ENCODE peak calls at places on chromosomes 4 and X, in seven cellular contexts. J is stimulated activated CD8-positive, alpha-beta memory T cell treated with anti-CD3 and anti-CD28 coated beads, Interleukin-7, amount 100 ng/mL, for 24 hours; Q is cerebellar cortex; G is astrocyte of the spinal cord; Y is PC-3; D is HS-5; O is neural crest cell. H is an unnamed sample.

GRCh38 chr4:96504386-96504785 is 664.5 kb downstream of the PDHA2 start:
- DNase-seq in D (no peak), G (no peak), Y (no peak), O (no peak), J (no peak), Q (no peak), H (no peak)

GRCh38 chrX:38426785-38427184 is 74.4 kb downstream of the OTC start:
- DNase-seq in Q (no peak), D (no peak), Y (peak; percentile 8), O (no peak), J (no peak), G (no peak), H (no peak)

GRCh38 chr4:80062527-80062926 is 10.5 kb downstream of the ANTXR2 start:
- DNase-seq in J (no peak), Q (no peak), D (no peak), G (no peak), O (no peak), Y (no peak), H (no peak)

GRCh38 chr4:24748023-24748422 is 47.4 kb upstream of the SOD3 start:
- DNase-seq in G (no peak), D (no peak), Q (no peak), J (no peak), O (no peak), Y (no peak), H (no peak)

GRCh38 chr4:139763668-139764067 is 98.0 kb downstream of the MGST2 start:
- DNase-seq in G (no peak), O (no peak), D (no peak), Y (no peak), J (no peak), Q (peak; percentile 73), H (no peak)

GRCh38 chrX:106999002-106999975 is 723 bp downstream of the MORC4 start:
- DNase-seq in J (no peak), D (peak; percentile 9), Q (peak; percentile 64), Y (peak; percentile 73), O (peak; percentile 26), G (peak; percentile 59), H (no peak)

GRCh38 chrX:71098302-71098701 is 2.7 kb downstream of the FOXO4 start:
- DNase-seq in D (no peak), Q (peak; percentile 16), Y (peak; percentile 42), J (peak; percentile 55), O (peak; percentile 15), G (peak; percentile 29), H (no peak)

GRCh38 chr4:152399246-152399645 is 136.6 kb downstream of the FBXW7 start:
- DNase-seq in O (no peak), J (no peak), G (no peak), Y (no peak), Q (no peak), D (no peak), H (no peak)

GRCh38 chrX:47809065-47809788 is 27.5 kb upstream of the ZNF81 start:
- DNase-seq in J (no peak), D (no peak), G (no peak), O (no peak), Q (no peak), Y (no peak), H (no peak)

GRCh38 chrX:78923198-78924015 is 21.8 kb upstream of the P2RY10 start:
- DNase-seq in G (no peak), Q (no peak), J (no peak), D (no peak), O (no peak), Y (peak; percentile 48), H (no peak)

GRCh38 chr4:111639876-111640275 is 505.4 kb upstream of the FAM241A start:
- DNase-seq in G (no peak), Q (no peak), D (no peak), O (no peak), J (no peak), Y (peak; percentile 11), H (no peak)